ENCODE peak calls at places on chromosomes 12 and 14, in eight cellular contexts. F, I, L, W, H, Y, N and Z are unnamed samples.

GRCh38 chr12:99386907-99387306 is 260.6 kb upstream of the GARIN6 start:
- DNase-seq in F (no peak), I (no peak), L (no peak), W (no peak), H (no peak), Y (peak), N (no peak), Z (no peak)

GRCh38 chr12:88538697-88539096 is 41.6 kb downstream of the KITLG start:
- DNase-seq in F (no peak), I (no peak), L (no peak), W (no peak), H (no peak), Y (no peak), N (no peak), Z (no peak)

GRCh38 chr14:28406181-28406580 is 360.4 kb upstream of the FOXG1 start:
- DNase-seq in F (no peak), I (no peak), L (no peak), W (no peak), H (no peak), Y (no peak), N (no peak), Z (no peak)

GRCh38 chr12:33245459-33245858 is 194.2 kb downstream of the SYT10 start:
- DNase-seq in F (no peak), I (no peak), L (no peak), W (no peak), H (no peak), Y (no peak), N (no peak), Z (no peak)

GRCh38 chr12:24922109-24922508 is 26.8 kb downstream of the BCAT1 start:
- DNase-seq in F (no peak), I (no peak), L (no peak), W (no peak), H (no peak), Y (no peak), N (no peak), Z (peak)

GRCh38 chr12:92890601-92891106 is 38.4 kb downstream of the EEA1 start:
- DNase-seq in F (no peak), I (no peak), L (no peak), W (no peak), H (no peak), Y (no peak), N (no peak), Z (no peak)

GRCh38 chr14:52790011-52790755 is 1.2 kb downstream of the GNPNAT1 start:
- DNase-seq in F (no peak), I (no peak), L (no peak), W (no peak), H (no peak), Y (no peak), N (no peak), Z (peak)

GRCh38 chr14:75373616-75374015 is 54.2 kb upstream of the JDP2 start:
- DNase-seq in F (no peak), I (no peak), L (no peak), W (no peak), H (no peak), Y (no peak), N (no peak), Z (no peak)

GRCh38 chr12:47391566-47391965 is 311.8 kb upstream of the AMIGO2 start:
- DNase-seq in F (no peak), I (no peak), L (no peak), W (peak), H (no peak), Y (no peak), N (no peak), Z (no peak)

GRCh38 chr12:91219511-91219910 is 36.9 kb upstream of the DCN start:
- DNase-seq in F (peak), I (no peak), L (peak), W (no peak), H (no peak), Y (no peak), N (no peak), Z (no peak)

GRCh38 chr14:90381999-90382451 is 14.8 kb upstream of the CALM1 start:
- DNase-seq in F (no peak), I (peak), L (no peak), W (peak), H (peak), Y (no peak), N (peak), Z (peak)

GRCh38 chr12:88998421-88998820 is 353.9 kb downstream of the DUSP6 start:
- DNase-seq in F (no peak), I (no peak), L (no peak), W (no peak), H (no peak), Y (no peak), N (no peak), Z (no peak)

GRCh38 chr14:99462211-99462610 is 18.4 kb downstream of the SETD3 start:
- DNase-seq in F (no peak), I (no peak), L (no peak), W (no peak), H (no peak), Y (no peak), N (no peak), Z (no peak)

GRCh38 chr12:101018540-101018939 is 191.5 kb downstream of the SLC5A8 start:
- DNase-seq in F (no peak), I (no peak), L (peak), W (no peak), H (no peak), Y (no peak), N (no peak), Z (peak)

GRCh38 chr12:105977256-105978051 is 161.3 kb downstream of the NUAK1 start:
- DNase-seq in F (no peak), I (no peak), L (peak), W (no peak), H (no peak), Y (no peak), N (no peak), Z (no peak)

GRCh38 chr14:72318648-72319047 is 386.4 kb downstream of the RGS6 start:
- DNase-seq in F (no peak), I (no peak), L (no peak), W (no peak), H (no peak), Y (no peak), N (no peak), Z (peak)

GRCh38 chr14:53952533-53952932 is 4.1 kb downstream of the BMP4 start:
- DNase-seq in F (no peak), I (no peak), L (no peak), W (no peak), H (no peak), Y (no peak), N (no peak), Z (no peak)

GRCh38 chr12:102800565-102800964 is 116.5 kb downstream of the PAH start:
- DNase-seq in F (no peak), I (no peak), L (no peak), W (no peak), H (no peak), Y (no peak), N (no peak), Z (no peak)

GRCh38 chr14:104794099-104794498 is 1.4 kb downstream of the AKT1 start:
- DNase-seq in F (no peak), I (no peak), L (peak), W (peak), H (peak), Y (no peak), N (peak), Z (peak)

GRCh38 chr14:52900731-52901130 is 50.1 kb downstream of the FERMT2 start:
- DNase-seq in F (no peak), I (no peak), L (no peak), W (no peak), H (no peak), Y (no peak), N (no peak), Z (no peak)

GRCh38 chr12:57535764-57536596 is 11.0 kb downstream of the DCTN2 start:
- DNase-seq in F (no peak), I (no peak), L (no peak), W (no peak), H (no peak), Y (no peak), N (no peak), Z (no peak)

GRCh38 chr12:82314406-82314892 is 43.7 kb downstream of the CCDC59 start:
- DNase-seq in F (no peak), I (no peak), L (no peak), W (no peak), H (no peak), Y (no peak), N (peak), Z (no peak)

GRCh38 chr12:45273717-45274271 is 57.9 kb downstream of the ANO6 start:
- DNase-seq in F (peak), I (no peak), L (peak), W (no peak), H (no peak), Y (no peak), N (no peak), Z (peak)

GRCh38 chr12:64181504-64182291 is 40.4 kb downstream of the KICS2 start:
- DNase-seq in F (peak), I (peak), L (peak), W (no peak), H (peak), Y (peak), N (peak), Z (peak)